ENCODE peak calls at places on chromosomes 7 and 10, in nine cellular contexts. X is A172, F is substantia nigra, Z is mucosa of gallbladder, J is fibroblast of pulmonary artery, L is head of caudate nucleus, B is upper lobe of left lung, T is NCI-H2029, Q is Calu3. I is an unnamed sample.

GRCh38 chr10:3385487-3385886 is 212.9 kb upstream of the PITRM1 start:
- DNase-seq in J (no peak), L (no peak), B (no peak), T (no peak), X (no peak), Q (no peak), Z (no peak), F (no peak), I (no peak)

GRCh38 chr7:48052748-48053147 is 17.4 kb downstream of the C7orf57 start:
- DNase-seq in L (no peak), B (no peak), Q (no peak), F (no peak), J (peak; percentile 75), Z (no peak), T (no peak), X (peak; percentile 95), I (peak; percentile 63)

GRCh38 chr10:110872145-110872983 is 636 bp downstream of the PDCD4 start:
- DNase-seq in X (peak; percentile 56), T (peak; percentile 17), Q (peak; percentile 38), J (peak; percentile 91), Z (peak; percentile 63), L (peak; percentile 74), F (no peak), B (peak; percentile 73), I (peak; percentile 81)

GRCh38 chr10:70908426-70909296 is 20.3 kb upstream of the PCBD1 start:
- DNase-seq in L (no peak), T (no peak), Z (no peak), Q (no peak), J (no peak), B (no peak), X (no peak), F (no peak), I (no peak)

GRCh38 chr7:127932496-127932895 is 98.7 kb downstream of the LRRC4 start:
- DNase-seq in X (no peak), Z (no peak), Q (no peak), F (no peak), L (no peak), T (no peak), B (no peak), J (no peak), I (no peak)

GRCh38 chr10:82925547-82925946 is 1050.6 kb downstream of the NRG3 start:
- DNase-seq in Q (no peak), L (no peak), T (no peak), B (no peak), X (peak; percentile 58), F (no peak), Z (no peak), J (peak; percentile 2), I (no peak)

GRCh38 chr7:141495057-141495456 is 56.2 kb upstream of the AGK start:
- DNase-seq in X (no peak), J (no peak), T (no peak), F (no peak), B (no peak), Q (no peak), Z (no peak), L (no peak), I (no peak)

GRCh38 chr10:7563368-7563767 is 103.4 kb downstream of the ITIH5 start:
- DNase-seq in F (no peak), J (peak; percentile 78), L (no peak), X (no peak), Q (no peak), T (no peak), Z (peak; percentile 47), B (no peak), I (no peak)

GRCh38 chr10:3955954-3956617 is 171.1 kb upstream of the KLF6 start:
- DNase-seq in J (no peak), L (no peak), X (no peak), B (no peak), F (no peak), Z (no peak), Q (no peak), T (peak; percentile 68), I (no peak)

GRCh38 chr7:116380030-116380429 is 119.5 kb upstream of the CAV2 start:
- DNase-seq in Q (no peak), T (no peak), L (no peak), J (peak; percentile 62), B (no peak), F (no peak), Z (no peak), X (no peak), I (no peak)

GRCh38 chr7:156473476-156474240 is 166.9 kb upstream of the RNF32 start:
- DNase-seq in B (peak; percentile 50), F (no peak), Z (peak; percentile 28), L (peak; percentile 70), J (peak; percentile 21), T (no peak), X (peak; percentile 8), Q (peak; percentile 54), I (peak; percentile 66)

GRCh38 chr7:2520131-2520807 is 695 bp downstream of the LFNG start:
- DNase-seq in L (no peak), X (peak; percentile 59), J (no peak), Z (no peak), T (no peak), F (no peak), B (peak; percentile 58), Q (peak; percentile 82), I (peak; percentile 55)

GRCh38 chr7:76316984-76317781 is 14.7 kb downstream of the HSPB1 start:
- DNase-seq in J (no peak), B (no peak), T (no peak), F (no peak), X (no peak), Q (no peak), L (no peak), Z (no peak), I (no peak)

GRCh38 chr7:2016021-2016631 is 216.6 kb downstream of the MAD1L1 start:
- DNase-seq in Z (no peak), F (no peak), L (no peak), J (no peak), X (no peak), T (no peak), Q (no peak), B (peak; percentile 14), I (no peak)

GRCh38 chr10:20598590-20598989 is 298.5 kb downstream of the NEBL start:
- DNase-seq in L (peak; percentile 33), Q (no peak), T (no peak), F (no peak), J (peak; percentile 82), Z (no peak), X (peak; percentile 93), B (no peak), I (peak; percentile 79)

GRCh38 chr7:66281678-66282593 is 76.8 kb downstream of the TPST1 start:
- DNase-seq in X (peak; percentile 97), F (no peak), Q (no peak), Z (no peak), L (no peak), B (peak; percentile 63), J (peak; percentile 95), T (peak; percentile 25), I (peak; percentile 91)

GRCh38 chr10:69382382-69383117 is 34.2 kb downstream of the TACR2 start:
- DNase-seq in J (peak; percentile 89), X (peak; percentile 98), F (no peak), T (no peak), B (no peak), L (no peak), Z (no peak), Q (no peak), I (peak; percentile 96)

GRCh38 chr7:159130199-159130775 is 14.4 kb downstream of the VIPR2 start:
- DNase-seq in Z (no peak), X (no peak), T (no peak), J (no peak), F (no peak), B (no peak), L (no peak), Q (no peak), I (no peak)

GRCh38 chr7:94135180-94135579 is 131.0 kb upstream of the BET1 start:
- DNase-seq in L (no peak), Q (no peak), Z (no peak), F (no peak), T (no peak), X (no peak), J (no peak), B (no peak), I (no peak)

GRCh38 chr10:132515811-132516726 is 21.5 kb upstream of the INPP5A start:
- DNase-seq in Z (no peak), B (peak; percentile 21), F (no peak), X (no peak), J (no peak), L (peak; percentile 23), Q (no peak), T (no peak), I (no peak)

GRCh38 chr10:49177391-49178355 is 10.5 kb downstream of the TMEM273 start:
- DNase-seq in F (no peak), Q (peak; percentile 39), Z (peak; percentile 33), L (peak; percentile 79), J (peak; percentile 78), X (peak; percentile 89), T (no peak), B (peak; percentile 76), I (peak; percentile 44)

GRCh38 chr10:55668326-55668922 is 692.6 kb downstream of the ZWINT start:
- DNase-seq in T (no peak), Z (no peak), J (no peak), F (no peak), B (no peak), Q (peak; percentile 37), L (no peak), X (peak; percentile 11), I (peak; percentile 55)

GRCh38 chr10:133326745-133327650 is 9.7 kb downstream of the CALY start:
- DNase-seq in F (no peak), X (peak; percentile 64), T (no peak), Q (no peak), B (no peak), Z (no peak), J (no peak), L (no peak), I (no peak)

GRCh38 chr10:48194830-48195229 is 79.7 kb downstream of the FRMPD2 start:
- DNase-seq in Q (peak; percentile 22), X (no peak), Z (peak; percentile 71), F (no peak), T (no peak), J (no peak), L (no peak), B (no peak), I (peak; percentile 34)

GRCh38 chr10:6162589-6163356 is 40.0 kb upstream of the PFKFB3 start:
- DNase-seq in F (no peak), L (no peak), Q (no peak), X (peak; percentile 40), T (no peak), J (peak; percentile 50), B (no peak), Z (no peak), I (peak; percentile 29)

GRCh38 chr7:157587487-157588270 is 250.9 kb downstream of the DNAJB6 start:
- DNase-seq in F (no peak), Z (no peak), Q (no peak), J (no peak), B (no peak), L (peak; percentile 27), T (no peak), X (no peak), I (no peak)

GRCh38 chr7:136071106-136071505 is 93.9 kb upstream of the MTPN start:
- DNase-seq in B (no peak), F (no peak), J (no peak), T (no peak), L (no peak), Z (no peak), X (no peak), Q (no peak), I (no peak)

GRCh38 chr10:97361050-97361901 is 26.7 kb upstream of the FRAT2 start:
- DNase-seq in T (no peak), Z (no peak), F (no peak), L (no peak), X (no peak), B (no peak), J (peak; percentile 24), Q (no peak), I (no peak)

GRCh38 chr7:577971-578370 is 58.3 kb upstream of the PDGFA start:
- DNase-seq in Z (no peak), F (no peak), X (no peak), J (no peak), B (no peak), Q (no peak), T (no peak), L (no peak), I (no peak)

GRCh38 chr7:80135306-80136104 is 874 bp downstream of the GNAI1 start:
- DNase-seq in Q (peak; percentile 4), X (peak; percentile 40), J (peak; percentile 29), Z (no peak), T (no peak), F (no peak), L (peak; percentile 59), B (no peak), I (peak; percentile 57)

GRCh38 chr7:68720722-68721121 is 877.6 kb upstream of the AUTS2 start:
- DNase-seq in B (no peak), T (no peak), Q (no peak), J (peak; percentile 29), Z (no peak), L (no peak), F (no peak), X (peak; percentile 97), I (no peak)